ENCODE peak calls at places on chromosomes 16 and 17, in seven cellular contexts. L is MM.1S, Z is IMR-90, I is ascending aorta, E is thoracic aorta, C is spleen, O is fibroblast of lung. J is an unnamed sample.

GRCh38 chr16:19520861-19521331 is 1.0 kb downstream of the GDE1 start:
- DNase-seq in C (no peak), Z (peak; percentile 54), E (no peak), L (peak; percentile 48), I (no peak), O (peak; percentile 58), J (no peak)

GRCh38 chr17:1168537-1169234 is 11.1 kb downstream of the ABR start:
- DNase-seq in E (no peak), O (no peak), Z (no peak), C (no peak), I (no peak), L (no peak), J (no peak)

GRCh38 chr16:24980077-24980793 is 34.9 kb downstream of the ARHGAP17 start:
- DNase-seq in O (peak; percentile 37), C (peak; percentile 70), L (no peak), I (peak; percentile 56), Z (no peak), E (no peak), J (no peak)

GRCh38 chr16:77677129-77677528 is 45.2 kb upstream of the NUDT7 start:
- DNase-seq in I (no peak), L (no peak), O (no peak), E (no peak), Z (no peak), C (no peak), J (no peak)

GRCh38 chr17:20187049-20187448 is 177.9 kb downstream of the SPECC1 start:
- DNase-seq in E (no peak), Z (peak; percentile 68), L (no peak), I (no peak), C (no peak), O (peak; percentile 89), J (no peak)

GRCh38 chr17:36949461-36949927 is 740 bp downstream of the AATF start:
- DNase-seq in C (no peak), O (peak; percentile 34), I (no peak), E (no peak), L (no peak), Z (peak; percentile 37), J (no peak)

GRCh38 chr17:78997881-78998280 is 11.7 kb downstream of the CANT1 start:
- DNase-seq in Z (no peak), E (no peak), L (no peak), O (no peak), C (no peak), I (no peak), J (no peak)

GRCh38 chr16:3520861-3521260 is 20.1 kb downstream of the CLUAP1 start:
- DNase-seq in I (no peak), E (no peak), C (no peak), Z (no peak), O (no peak), L (no peak), J (peak; percentile 27)

GRCh38 chr17:4980644-4981216 is 6.7 kb downstream of the CAMTA2 start:
- DNase-seq in E (no peak), O (peak; percentile 40), C (no peak), Z (peak; percentile 46), L (peak; percentile 58), I (no peak), J (no peak)

GRCh38 chr16:59213952-59214351 is 479.8 kb upstream of the GOT2 start:
- DNase-seq in C (no peak), I (no peak), Z (no peak), L (no peak), O (peak; percentile 75), E (no peak), J (no peak)

GRCh38 chr16:30434852-30435251 is 5.0 kb upstream of the DCTPP1 start:
- DNase-seq in O (no peak), I (no peak), L (no peak), E (no peak), Z (no peak), C (no peak), J (no peak)

GRCh38 chr16:2365397-2365796 is 24.9 kb upstream of the ABCA3 start:
- DNase-seq in C (no peak), L (no peak), E (no peak), O (no peak), I (no peak), Z (no peak), J (no peak)

GRCh38 chr17:77865716-77866115 is 92.8 kb upstream of the TNRC6C start:
- DNase-seq in E (no peak), C (no peak), O (no peak), Z (no peak), L (no peak), I (no peak), J (no peak)

GRCh38 chr17:29621751-29622194 is 939 bp downstream of the CORO6 start:
- DNase-seq in O (no peak), I (no peak), Z (no peak), L (no peak), C (no peak), E (no peak), J (no peak)

GRCh38 chr16:56371383-56371937 is 53.9 kb downstream of the AMFR start:
- DNase-seq in L (no peak), I (no peak), O (no peak), C (no peak), E (no peak), Z (no peak), J (no peak)

GRCh38 chr16:51149251-51149661 is 1.8 kb downstream of the SALL1 start:
- DNase-seq in Z (no peak), L (no peak), I (no peak), O (peak; percentile 44), C (no peak), E (no peak), J (no peak)

GRCh38 chr16:51148674-51149228 is 2.3 kb downstream of the SALL1 start:
- DNase-seq in E (no peak), I (no peak), Z (no peak), L (no peak), C (no peak), O (peak; percentile 27), J (no peak)

GRCh38 chr16:51147776-51148673 is 3.0 kb downstream of the SALL1 start:
- DNase-seq in L (no peak), I (no peak), E (no peak), O (peak; percentile 54), C (no peak), Z (no peak), J (no peak)

GRCh38 chr16:51144203-51144602 is 6.9 kb downstream of the SALL1 start:
- DNase-seq in E (no peak), Z (no peak), O (peak; percentile 42), I (no peak), L (no peak), C (no peak), J (no peak)

DNA sequence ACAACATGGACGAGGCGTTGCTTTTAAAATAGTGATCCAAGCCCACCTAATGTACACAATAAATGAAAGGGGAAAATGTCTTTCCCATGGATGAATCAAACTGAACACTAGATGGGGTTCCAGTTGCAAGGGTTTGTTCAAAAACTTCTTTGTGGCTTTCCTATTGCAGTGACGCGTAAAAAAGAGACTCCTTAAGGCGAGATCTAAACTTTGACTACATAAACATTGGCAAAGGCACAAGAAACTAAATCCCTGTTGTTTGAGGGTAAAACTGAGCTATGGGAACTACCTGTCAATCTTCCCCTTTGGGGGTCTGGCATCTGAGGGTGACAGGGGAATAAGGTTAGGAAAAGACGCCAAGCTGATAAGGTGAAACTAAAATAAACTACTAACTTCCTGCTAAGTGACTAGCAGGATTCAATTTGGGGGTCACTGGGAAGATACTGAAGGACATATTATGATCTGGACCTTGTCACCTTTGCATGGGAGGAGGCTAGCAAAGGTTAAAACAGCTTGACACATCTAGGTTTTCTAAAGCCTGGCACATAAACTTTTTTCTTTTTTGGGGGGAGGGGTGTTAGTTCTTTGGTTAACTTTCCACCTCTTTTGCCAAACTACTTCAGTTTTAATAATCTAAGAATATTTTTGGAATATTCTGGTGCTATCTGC is 4.7 kb downstream of the SALL1 start:
- DNase-seq in L (no peak), E (no peak), C (no peak), I (no peak), O (peak; percentile 71), Z (peak; percentile 75), J (no peak)
- H3K27ac ChIP-seq in L (no peak overlapping the region), E (no peak overlapping the region), C (no peak overlapping the region), I (no peak overlapping the region), O (no peak overlapping the region), Z (no peak overlapping the region), J (no peak overlapping the region)

GRCh38 chr17:35738519-35739133 is 7.2 kb downstream of the RASL10B start:
- DNase-seq in C (no peak), I (no peak), L (no peak), E (no peak), Z (no peak), O (no peak), J (no peak)

GRCh38 chr17:35735036-35735805 is 3.8 kb downstream of the RASL10B start:
- DNase-seq in O (no peak), E (no peak), C (no peak), I (no peak), Z (no peak), L (no peak), J (no peak)

GRCh38 chr17:35734396-35734795 is 3.0 kb downstream of the RASL10B start:
- DNase-seq in C (no peak), L (no peak), Z (no peak), I (peak; percentile 24), O (no peak), E (no peak), J (no peak)

GRCh38 chr17:35733366-35733765 is 1.9 kb downstream of the RASL10B start:
- DNase-seq in I (no peak), L (no peak), E (no peak), O (no peak), C (no peak), Z (no peak), J (no peak)

DNA sequence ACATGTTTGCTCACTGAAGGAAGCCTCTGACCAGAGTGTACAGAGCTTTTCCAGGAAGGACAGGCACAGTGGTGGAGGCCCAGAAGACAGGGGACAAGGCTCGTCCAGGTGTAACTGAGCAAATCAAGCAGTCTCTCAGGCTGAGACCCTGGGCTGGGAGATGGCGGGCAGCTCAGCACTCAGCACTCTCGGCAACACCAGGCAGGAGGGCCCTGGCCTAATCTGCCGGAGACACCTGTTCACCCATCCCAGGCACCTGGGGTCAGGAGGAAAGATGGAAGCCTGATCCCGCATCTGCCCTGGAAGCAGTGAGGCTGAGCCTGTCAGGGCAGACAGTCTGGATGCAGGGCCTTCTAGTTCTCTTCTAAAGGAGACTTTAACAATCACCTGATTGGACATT is 4.8 kb downstream of the RASL10B start:
- DNase-seq in E (no peak), O (no peak), Z (no peak), C (no peak), L (no peak), I (no peak), J (no peak)
- TF ChIP-seq CTCF in E (no peak), O (no peak), Z (no peak), C (no peak), L (no peak), I (no peak), J (no peak)

DNA sequence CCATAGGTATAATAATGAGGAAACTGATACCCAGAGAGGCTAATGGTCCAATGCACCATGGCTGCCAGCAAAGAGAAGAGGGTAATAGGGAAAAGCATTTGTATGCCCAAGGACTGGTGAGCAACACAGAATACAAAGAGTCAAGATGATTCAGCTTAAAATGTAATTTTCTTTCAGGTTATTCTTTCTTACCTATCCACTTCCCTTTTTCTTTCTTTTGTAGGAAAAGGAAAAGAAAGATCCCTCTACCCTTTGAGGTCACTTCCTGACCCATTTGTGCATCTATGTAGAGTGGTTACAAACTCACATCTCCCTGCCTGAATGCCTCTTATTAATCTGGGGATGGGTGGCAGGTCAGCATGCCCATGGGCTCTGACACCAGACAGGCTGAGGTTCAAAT is 3.5 kb upstream of the PLCG2 start:
- DNase-seq in E (no peak), I (no peak), O (no peak), Z (no peak), C (no peak), L (no peak), J (no peak)
- H3K27me3 ChIP-seq in E (no peaks in the 10 kb centered on the region), I (peaks cover 6% of the 10 kb centered on the region), O (peaks cover 16% of the 10 kb centered on the region), Z (peaks cover 38% of the 10 kb centered on the region), C (no peaks in the 10 kb centered on the region), L (no peaks in the 10 kb centered on the region), J (peaks cover 15% of the 10 kb centered on the region)

GRCh38 chr17:81999587-81999974 is 22.2 kb downstream of the ASPSCR1 start:
- DNase-seq in E (no peak), Z (no peak), L (no peak), C (no peak), O (no peak), I (no peak), J (no peak)
- H3K27ac ChIP-seq in E (no peak overlapping the region), Z (no peak overlapping the region), L (no peak overlapping the region), C (no peak overlapping the region), O (no peak overlapping the region), I (no peak overlapping the region), J (no peak overlapping the region)